ENCODE peak calls at places on chromosomes 7 and 10, in nine cellular contexts. N is upper lobe of right lung, U is heart left ventricle, T is HCT116, G is psoas muscle, O is A549, P is GM23248, X is neuronal stem cell, R is spleen. K is an unnamed sample. For H3K4me1, the result is how much of the 10 kb centered on the place peaks cover.

GRCh38 chr7:6530626-6531491 is 20.4 kb downstream of the GRID2IP start:
- DNase-seq in N (no peak), U (no peak), T (no peak), G (no peak), O (no peak), P (no peak), X (no peak), R (peak), K (no peak)

GRCh38 chr10:77160679-77161078 is 476.9 kb downstream of the KCNMA1 start:
- DNase-seq in N (no peak), U (no peak), T (no peak), G (no peak), O (peak), P (peak), X (no peak), R (no peak), K (no peak)

GRCh38 chr7:106618480-106618879 is 42.5 kb downstream of the CCDC71L start:
- DNase-seq in N (no peak), U (no peak), T (no peak), G (no peak), O (no peak), P (peak), X (no peak), R (no peak), K (no peak)

GRCh38 chr10:3494131-3494878 is 290.7 kb downstream of the KLF6 start:
- DNase-seq in N (no peak), U (no peak), T (no peak), G (no peak), O (no peak), P (no peak), X (no peak), R (no peak), K (no peak)

GRCh38 chr10:119526606-119527592 is 15.6 kb downstream of the RGS10 start:
- DNase-seq in N (no peak), U (no peak), T (no peak), G (no peak), O (peak), P (no peak), X (no peak), R (peak), K (peak)

GRCh38 chr7:80053098-80053497 is 81.5 kb upstream of the GNAI1 start:
- DNase-seq in N (no peak), U (no peak), T (no peak), G (no peak), O (no peak), P (no peak), X (no peak), R (no peak), K (no peak)

GRCh38 chr10:79159141-79159619 is 90.4 kb downstream of the ZMIZ1 start:
- DNase-seq in N (no peak), U (no peak), T (no peak), G (peak), O (no peak), P (peak), X (no peak), R (no peak), K (no peak)

GRCh38 chr7:1961776-1962276 is 270.9 kb downstream of the MAD1L1 start:
- DNase-seq in N (no peak), U (no peak), T (peak), G (no peak), O (no peak), P (peak), X (no peak), R (no peak), K (no peak)

GRCh38 chr7:90119178-90119971 is 34.9 kb upstream of the STEAP1 start:
- DNase-seq in N (peak), U (peak), T (no peak), G (peak), O (peak), P (peak), X (no peak), R (peak), K (no peak)

GRCh38 chr10:5565671-5566581 is 41.2 kb downstream of the CALML3 start:
- DNase-seq in N (peak), U (no peak), T (no peak), G (peak), O (no peak), P (peak), X (no peak), R (peak), K (peak)

GRCh38 chr10:14513061-14513460 is 182.3 kb upstream of the FRMD4A start:
- DNase-seq in N (no peak), U (no peak), T (no peak), G (no peak), O (no peak), P (peak), X (no peak), R (no peak), K (no peak)

GRCh38 chr10:47034511-47035051 is 123.4 kb downstream of the PTPN20 start:
- DNase-seq in N (peak), U (no peak), T (no peak), G (peak), O (no peak), P (no peak), X (no peak), R (peak), K (peak)

GRCh38 chr10:17431871-17432311 is 22.5 kb downstream of the ST8SIA6 start:
- DNase-seq in N (no peak), U (no peak), T (no peak), G (no peak), O (no peak), P (peak), X (no peak), R (no peak), K (no peak)

GRCh38 chr10:103540722-103541121 is 47.2 kb downstream of the NEURL1 start:
- DNase-seq in N (peak), U (no peak), T (no peak), G (no peak), O (peak), P (no peak), X (no peak), R (peak), K (no peak)

GRCh38 chr10:131868436-131868835 is 32.4 kb upstream of the PPP2R2D start:
- DNase-seq in N (peak), U (no peak), T (no peak), G (no peak), O (no peak), P (no peak), X (no peak), R (peak), K (no peak)

GRCh38 chr7:96173777-96174176 is 148.1 kb downstream of the SLC25A13 start:
- DNase-seq in N (no peak), U (no peak), T (no peak), G (no peak), O (no peak), P (no peak), X (no peak), R (no peak), K (no peak)

GRCh38 chr10:118300266-118300665 is 41.9 kb downstream of the FAM204A start:
- DNase-seq in N (no peak), U (no peak), T (no peak), G (no peak), O (no peak), P (no peak), X (no peak), R (no peak), K (no peak)

GRCh38 chr7:26365077-26365896 is 73.6 kb downstream of the SNX10 start:
- DNase-seq in N (no peak), U (no peak), T (peak), G (no peak), O (peak), P (peak), X (peak), R (no peak), K (peak)

GRCh38 chr10:53697038-53697437 is 924.5 kb upstream of the MBL2 start:
- DNase-seq in N (no peak), U (no peak), T (no peak), G (no peak), O (no peak), P (no peak), X (no peak), R (no peak), K (no peak)

GRCh38 chr10:33010132-33011037 is 52.4 kb upstream of the ITGB1 start:
- DNase-seq in N (no peak), U (no peak), T (peak), G (no peak), O (peak), P (peak), X (no peak), R (no peak), K (peak)

GRCh38 chr7:76129836-76130235 is 71.9 kb upstream of the SRRM3 start:
- DNase-seq in N (no peak), U (no peak), T (no peak), G (no peak), O (no peak), P (peak), X (no peak), R (no peak), K (no peak)

GRCh38 chr7:16811555-16811954 is 6.8 kb upstream of the AGR2 start:
- DNase-seq in N (no peak), U (no peak), T (no peak), G (no peak), O (peak), P (peak), X (no peak), R (no peak), K (no peak)

GRCh38 chr10:61286695-61287094 is 166.5 kb downstream of the TMEM26 start:
- DNase-seq in N (no peak), U (no peak), T (no peak), G (no peak), O (no peak), P (no peak), X (no peak), R (no peak), K (no peak)

GRCh38 chr10:130926442-130926841 is 385.1 kb downstream of the TCERG1L start:
- DNase-seq in N (no peak), U (no peak), T (no peak), G (no peak), O (no peak), P (no peak), X (no peak), R (no peak), K (no peak)

GRCh38 chr10:77116904-77117303 is 520.7 kb downstream of the KCNMA1 start:
- DNase-seq in N (no peak), U (no peak), T (no peak), G (no peak), O (no peak), P (no peak), X (no peak), R (no peak), K (no peak)

GRCh38 chr10:12993595-12993994 is 7.9 kb downstream of the CCDC3 start:
- DNase-seq in N (no peak), U (no peak), T (no peak), G (no peak), O (no peak), P (no peak), X (no peak), R (no peak), K (no peak)

GRCh38 chr7:43077732-43078391 is 34.6 kb upstream of the HECW1 start:
- DNase-seq in N (no peak), U (no peak), T (peak), G (no peak), O (peak), P (peak), X (no peak), R (peak), K (peak)

GRCh38 chr10:91758303-91759146 is 39.7 kb upstream of the TNKS2 start:
- DNase-seq in N (no peak), U (no peak), T (peak), G (no peak), O (peak), P (peak), X (peak), R (no peak), K (peak)

GRCh38 chr7:77907281-77907680 is 108.7 kb downstream of the PHTF2 start:
- DNase-seq in N (no peak), U (no peak), T (no peak), G (no peak), O (no peak), P (no peak), X (no peak), R (no peak), K (no peak)
- H3K4me1 ChIP-seq in N (under half), U (under half), T (under half), G (under half), O (under half), P (under half), X (under half), R (under half), K (under half)

DNA sequence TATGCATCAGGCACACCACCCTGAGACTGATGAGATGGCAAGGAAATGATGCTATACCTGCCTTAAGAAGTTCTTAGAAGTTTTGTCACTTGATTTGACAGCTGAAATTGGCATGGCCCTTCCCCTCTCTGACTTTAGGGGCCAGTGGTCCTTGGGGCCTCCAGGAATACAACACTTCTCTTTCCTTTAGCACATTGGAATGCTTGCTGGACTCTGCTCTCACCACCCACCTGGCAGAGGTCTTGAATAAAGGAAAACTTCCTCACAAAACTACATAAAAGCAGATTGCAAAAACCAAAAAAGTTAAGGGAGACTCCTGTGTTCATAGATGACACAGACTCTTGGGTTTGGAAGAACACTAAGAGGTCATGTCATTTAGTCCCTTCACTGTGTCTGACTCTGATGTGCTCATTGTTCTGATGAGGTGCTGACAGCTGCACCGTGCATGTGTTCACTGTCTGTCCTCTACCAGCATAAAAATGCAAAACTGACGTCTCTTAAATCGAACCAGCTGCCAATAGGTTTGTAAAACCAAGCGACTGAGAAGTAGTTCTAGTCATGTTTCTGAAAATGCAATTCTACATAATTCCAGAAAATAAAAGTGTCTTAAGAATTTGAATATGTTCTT is 11.4 kb downstream of the BLNK start:
- DNase-seq in N (no peak), U (no peak), T (no peak), G (no peak), O (no peak), P (no peak), X (no peak), R (no peak), K (no peak)
- H3K4me1 ChIP-seq in N (under half), U (under half), T (under half), G (under half), O (under half), P (under half), X (under half), R (half or more), K (under half)

DNA sequence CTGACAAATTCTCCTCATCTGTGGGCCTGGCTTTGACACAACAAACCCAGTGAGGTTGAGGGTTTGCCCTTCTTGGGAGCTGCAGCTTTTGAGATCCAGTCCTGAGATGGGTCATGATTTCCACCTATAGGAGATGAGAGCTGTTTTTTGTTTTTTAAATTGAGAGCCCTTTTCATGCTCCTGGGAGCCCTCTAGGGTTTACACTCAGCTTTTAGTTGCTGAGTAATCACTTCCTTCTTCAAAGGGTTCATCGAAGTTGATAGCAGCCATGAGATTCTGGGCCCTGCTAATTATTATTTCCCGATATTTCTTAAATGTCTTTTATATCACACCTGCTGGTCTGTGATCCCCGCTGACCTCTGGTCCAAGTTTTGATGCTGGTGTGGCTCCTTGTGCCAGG is 47.3 kb upstream of the VIPR2 start:
- DNase-seq in N (no peak), U (no peak), T (no peak), G (no peak), O (no peak), P (no peak), X (no peak), R (no peak), K (no peak)
- H3K4me1 ChIP-seq in N (under half), U (under half), T (under half), G (under half), O (under half), P (under half), X (under half), R (under half), K (under half)

GRCh38 chr7:151008143-151008510 is 16.2 kb downstream of the ATG9B start:
- DNase-seq in N (no peak), U (no peak), T (no peak), G (no peak), O (no peak), P (no peak), X (no peak), R (no peak), K (no peak)

GRCh38 chr7:151008511-151009323 is 15.6 kb downstream of the ATG9B start:
- DNase-seq in N (peak), U (peak), T (peak), G (peak), O (peak), P (peak), X (no peak), R (peak), K (no peak)

GRCh38 chr7:151010307-151011096 is 13.8 kb downstream of the ATG9B start:
- DNase-seq in N (no peak), U (no peak), T (no peak), G (no peak), O (no peak), P (peak), X (no peak), R (peak), K (no peak)

GRCh38 chr7:151010002-151010306 is 14.3 kb downstream of the ATG9B start:
- DNase-seq in N (no peak), U (no peak), T (no peak), G (no peak), O (no peak), P (no peak), X (no peak), R (no peak), K (no peak)

GRCh38 chr7:151009340-151010001 is 14.8 kb downstream of the ATG9B start:
- DNase-seq in N (no peak), U (no peak), T (no peak), G (no peak), O (no peak), P (no peak), X (no peak), R (no peak), K (no peak)
- H3K4me1 ChIP-seq in N (under half), U (under half), T (half or more), G (under half), O (under half), P (under half), X (under half), R (half or more), K (under half)